ENCODE peak calls at places on chromosomes 16 and 17, in six cellular contexts. A, O, S, B, Y and U are unnamed samples. For H3K9me3, the result is how much of the 10 kb centered on the place peaks cover.

GRCh38 chr17:60421273-60422161 is 772 bp upstream of the CHCT1 start:
- DNase-seq in A (peak), O (peak), S (peak), B (peak), Y (no peak), U (peak)

GRCh38 chr17:55727920-55728319 is 5.3 kb upstream of the TMEM100 start:
- DNase-seq in A (no peak), O (no peak), S (no peak), B (no peak), Y (no peak), U (no peak)

GRCh38 chr17:60631119-60631518 is 31.1 kb downstream of the PPM1D start:
- DNase-seq in A (no peak), O (no peak), S (no peak), B (no peak), Y (no peak), U (no peak)

GRCh38 chr16:60166111-60166510 is 1432.0 kb upstream of the GOT2 start:
- DNase-seq in A (no peak), O (no peak), S (no peak), B (no peak), Y (no peak), U (no peak)

GRCh38 chr16:83002351-83003334 is 375.9 kb downstream of the CDH13 start:
- DNase-seq in A (no peak), O (no peak), S (no peak), B (no peak), Y (peak), U (no peak)

GRCh38 chr16:1767116-1767994 is 4.0 kb downstream of the NME3 start:
- DNase-seq in A (no peak), O (no peak), S (no peak), B (no peak), Y (no peak), U (no peak)

GRCh38 chr17:37461668-37462067 is 28.0 kb upstream of the DUSP14 start:
- DNase-seq in A (no peak), O (no peak), S (no peak), B (no peak), Y (no peak), U (no peak)

GRCh38 chr16:12386076-12386641 is 409.6 kb downstream of the SNX29 start:
- DNase-seq in A (no peak), O (no peak), S (no peak), B (no peak), Y (no peak), U (no peak)

GRCh38 chr17:71302721-71303549 is 817.9 kb upstream of the SOX9 start:
- DNase-seq in A (no peak), O (no peak), S (no peak), B (no peak), Y (no peak), U (no peak)

GRCh38 chr17:19011581-19011980 is 7.0 kb upstream of the FAM83G start:
- DNase-seq in A (no peak), O (no peak), S (no peak), B (peak), Y (no peak), U (no peak)

GRCh38 chr16:2090819-2091721 is 43.3 kb downstream of the TSC2 start:
- DNase-seq in A (no peak), O (peak), S (peak), B (peak), Y (no peak), U (peak)

GRCh38 chr16:31216552-31217530 is at the start of gene PYDC1:
- DNase-seq in A (no peak), O (no peak), S (no peak), B (peak), Y (no peak), U (no peak)

GRCh38 chr17:78399693-78400144 is 21.3 kb downstream of the PGS1 start:
- DNase-seq in A (no peak), O (no peak), S (no peak), B (no peak), Y (no peak), U (no peak)

GRCh38 chr17:57600092-57600491 is 145.0 kb downstream of the CCDC182 start:
- DNase-seq in A (no peak), O (no peak), S (no peak), B (no peak), Y (no peak), U (no peak)

GRCh38 chr16:87216824-87217205 is 100.4 kb downstream of the C16orf95 start:
- DNase-seq in A (no peak), O (peak), S (no peak), B (peak), Y (no peak), U (no peak)

GRCh38 chr16:13997933-13998332 is 73.2 kb upstream of the MRTFB start:
- DNase-seq in A (no peak), O (no peak), S (peak), B (no peak), Y (no peak), U (no peak)

GRCh38 chr16:8537691-8538342 is 52.5 kb downstream of the TMEM114 start:
- DNase-seq in A (no peak), O (no peak), S (no peak), B (no peak), Y (no peak), U (no peak)

GRCh38 chr17:39699818-39700147 is at the start of gene ERBB2:
- DNase-seq in A (peak), O (peak), S (peak), B (peak), Y (peak), U (peak)

GRCh38 chr16:76035689-76036088 is 241.5 kb upstream of the CNTNAP4 start:
- DNase-seq in A (no peak), O (no peak), S (no peak), B (no peak), Y (no peak), U (no peak)

DNA sequence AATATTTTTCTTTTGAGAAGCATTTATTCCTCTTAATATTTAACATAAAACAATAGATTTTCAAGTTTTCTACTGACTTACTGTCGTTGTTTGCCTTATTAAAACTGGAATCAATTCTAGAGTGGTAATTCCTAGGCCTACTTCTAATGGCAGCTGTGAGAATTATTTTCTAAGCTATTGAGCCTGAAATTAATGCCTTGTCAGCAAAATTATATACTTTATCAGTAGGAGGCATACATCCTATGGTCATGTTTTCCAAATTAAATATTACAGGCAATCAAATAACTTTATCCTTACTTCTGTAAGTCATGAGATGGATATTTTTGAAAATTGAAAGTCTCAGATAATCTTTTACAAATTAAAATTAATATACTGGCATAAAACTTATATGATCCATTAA is 239.1 kb upstream of the CNTNAP4 start:
- DNase-seq in A (no peak), O (no peak), S (no peak), B (no peak), Y (no peak), U (no peak)
- H3K9me3 ChIP-seq in A (under half), O (under half), S (under half), B (under half), Y (under half), U (under half)

DNA sequence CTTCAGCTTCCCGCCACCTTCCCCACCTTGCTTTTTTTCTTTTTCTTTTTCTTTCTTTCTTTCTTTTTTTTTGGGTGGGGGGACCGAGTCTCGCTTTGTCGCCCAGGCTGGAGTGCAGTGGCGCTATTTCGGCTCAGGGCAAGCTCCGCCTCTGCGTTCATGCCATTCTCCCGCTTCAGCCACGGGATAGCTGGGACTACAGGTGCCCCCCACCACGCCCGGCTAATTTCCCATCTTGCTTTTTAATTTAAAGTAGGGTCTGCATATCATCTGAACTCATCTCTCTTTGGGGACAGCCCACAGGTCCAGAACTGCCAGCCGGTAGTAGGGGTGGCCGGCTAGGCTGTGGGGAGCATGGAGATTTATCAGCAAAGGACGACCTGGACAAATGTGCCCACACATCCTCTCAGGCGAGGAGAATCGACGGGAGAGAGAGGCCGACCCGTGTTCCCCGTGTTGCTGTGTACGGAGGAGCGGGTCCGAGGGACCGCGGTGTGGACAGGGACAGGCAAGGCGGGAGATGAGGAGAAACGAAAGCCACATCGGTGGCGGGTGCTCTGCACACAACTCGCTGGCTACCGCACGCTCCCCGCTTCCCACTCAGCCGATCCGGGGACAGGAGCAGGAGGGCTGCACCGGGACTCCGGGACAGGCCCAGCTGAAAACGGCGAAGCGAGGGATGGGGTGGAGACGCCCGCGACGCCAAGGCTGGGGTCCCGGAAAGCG is 2.4 kb downstream of the MT1M start:
- DNase-seq in A (no peak), O (no peak), S (no peak), B (no peak), Y (no peak), U (no peak)
- H3K4me3 ChIP-seq in A (no peak), O (peak), S (peak), B (peak), Y (peak), U (peak)

GRCh38 chr17:48835971-48836370 is 5.1 kb downstream of the CALCOCO2 start:
- DNase-seq in A (no peak), O (no peak), S (no peak), B (no peak), Y (no peak), U (no peak)
- H3K27ac ChIP-seq in A (no peak), O (no peak), S (no peak), B (no peak), Y (no peak), U (no peak)

GRCh38 chr16:35188288-35189155 is 1729.1 kb downstream of the TP53TG3F start:
- DNase-seq in A (no peak), O (peak), S (no peak), B (peak), Y (no peak), U (no peak)
- H3K9me3 ChIP-seq in A (under half), O (under half), S (under half), B (under half), Y (half or more), U (under half)

GRCh38 chr17:45410144-45411091 is 22.3 kb downstream of the ARHGAP27 start:
- DNase-seq in A (no peak), O (no peak), S (peak), B (peak), Y (no peak), U (no peak)

GRCh38 chr17:45406107-45406506 is 26.6 kb downstream of the ARHGAP27 start:
- DNase-seq in A (no peak), O (no peak), S (no peak), B (no peak), Y (no peak), U (no peak)

GRCh38 chr17:45409659-45410076 is 23.0 kb downstream of the ARHGAP27 start:
- DNase-seq in A (no peak), O (no peak), S (no peak), B (no peak), Y (no peak), U (peak)

GRCh38 chr17:45411348-45412105 is 21.1 kb downstream of the ARHGAP27 start:
- DNase-seq in A (no peak), O (no peak), S (peak), B (no peak), Y (no peak), U (peak)

GRCh38 chr17:45408611-45409421 is 23.9 kb downstream of the ARHGAP27 start:
- DNase-seq in A (no peak), O (no peak), S (peak), B (no peak), Y (no peak), U (no peak)
- H3K4me3 ChIP-seq in A (no peak), O (peak), S (peak), B (peak), Y (no peak), U (peak)

GRCh38 chr17:46184696-46185095 is 8.5 kb downstream of the KANSL1 start:
- DNase-seq in A (no peak), O (no peak), S (no peak), B (no peak), Y (no peak), U (no peak)
- H3K27ac ChIP-seq in A (no peak), O (no peak), S (no peak), B (no peak), Y (no peak), U (no peak)

GRCh38 chr16:64841482-64841881 is 280.4 kb downstream of the CDH11 start:
- DNase-seq in A (no peak), O (no peak), S (no peak), B (no peak), Y (no peak), U (no peak)

GRCh38 chr16:64846966-64847365 is 274.9 kb downstream of the CDH11 start:
- DNase-seq in A (no peak), O (no peak), S (no peak), B (no peak), Y (no peak), U (no peak)

GRCh38 chr16:64841071-64841470 is 280.8 kb downstream of the CDH11 start:
- DNase-seq in A (no peak), O (no peak), S (no peak), B (no peak), Y (no peak), U (no peak)
- H3K9me3 ChIP-seq in A (under half), O (under half), S (under half), B (under half), Y (under half), U (under half)

GRCh38 chr17:62653002-62653830 is 25.7 kb downstream of the MRC2 start:
- DNase-seq in A (peak), O (peak), S (peak), B (peak), Y (no peak), U (peak)

GRCh38 chr17:62656446-62656845 is 29.0 kb downstream of the MRC2 start:
- DNase-seq in A (no peak), O (peak), S (no peak), B (peak), Y (no peak), U (peak)

GRCh38 chr17:62657664-62658063 is 30.2 kb downstream of the MRC2 start:
- DNase-seq in A (no peak), O (peak), S (no peak), B (peak), Y (no peak), U (peak)

GRCh38 chr17:62652251-62653001 is 25.0 kb downstream of the MRC2 start:
- DNase-seq in A (peak), O (peak), S (peak), B (peak), Y (no peak), U (peak)

GRCh38 chr17:62653831-62654829 is 26.7 kb downstream of the MRC2 start:
- DNase-seq in A (peak), O (peak), S (peak), B (peak), Y (no peak), U (peak)
- H3K4me3 ChIP-seq in A (no peak), O (peak), S (no peak), B (no peak), Y (no peak), U (no peak)

GRCh38 chr17:73334771-73335513 is 23.1 kb upstream of the CDC42EP4 start:
- DNase-seq in A (no peak), O (no peak), S (peak), B (no peak), Y (no peak), U (no peak)
- H3K27ac ChIP-seq in A (no peak), O (no peak), S (peak), B (no peak), Y (no peak), U (no peak)

DNA sequence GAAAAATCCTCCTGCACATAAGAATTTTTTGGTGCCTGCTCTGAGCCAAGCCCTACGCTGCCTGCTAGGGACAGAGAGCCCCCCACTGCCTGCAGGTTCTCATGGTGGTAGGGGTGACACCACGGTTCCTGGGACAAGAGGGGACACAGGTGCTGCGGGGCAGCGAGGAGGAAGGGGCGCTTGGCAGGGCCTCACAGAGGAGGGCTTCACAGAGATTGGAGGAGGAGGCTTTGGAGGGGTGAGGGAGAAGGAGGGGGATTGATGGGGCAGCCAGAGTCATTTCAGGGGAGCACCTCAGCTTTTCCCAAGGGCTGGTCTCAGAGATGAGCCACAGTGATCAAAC is 29.8 kb upstream of the GSG1L start:
- DNase-seq in A (no peak), O (no peak), S (no peak), B (peak), Y (no peak), U (no peak)
- H3K9me3 ChIP-seq in A (under half), O (under half), S (under half), B (under half), Y (under half), U (under half)